ENCODE peak calls at places on chromosomes 11 and 22, in four cellular contexts. Y is fibroblast of the conjunctiva, K is astrocyte of the spinal cord, X is cardiac fibroblast. Z is an unnamed sample.

GRCh38 chr11:125358254-125358840 is 137.7 kb downstream of the FEZ1 start:
- DNase-seq in Y (no peak), K (peak), X (peak), Z (no peak)

GRCh38 chr11:48063424-48063978 is 83.1 kb downstream of the PTPRJ start:
- DNase-seq in Y (peak), K (peak), X (peak), Z (no peak)

GRCh38 chr11:94169516-94169915 is 40.9 kb downstream of the PANX1 start:
- DNase-seq in Y (no peak), K (no peak), X (no peak), Z (no peak)

GRCh38 chr11:1920909-1921575 is 1.5 kb downstream of the TNNT3 start:
- DNase-seq in Y (no peak), K (no peak), X (no peak), Z (no peak)

GRCh38 chr11:102158151-102158734 is 48.0 kb downstream of the YAP1 start:
- DNase-seq in Y (no peak), K (no peak), X (no peak), Z (no peak)

GRCh38 chr11:130408401-130408890 is 20.0 kb downstream of the ADAMTS8 start:
- DNase-seq in Y (no peak), K (no peak), X (no peak), Z (no peak)

GRCh38 chr11:39365809-39366436 is 2093.5 kb downstream of the LRRC4C start:
- DNase-seq in Y (no peak), K (peak), X (peak), Z (peak)

GRCh38 chr11:92253945-92254344 is 29.3 kb downstream of the FAT3 start:
- DNase-seq in Y (peak), K (peak), X (no peak), Z (peak)

GRCh38 chr11:59186130-59186594 is 14.2 kb downstream of the DTX4 start:
- DNase-seq in Y (no peak), K (no peak), X (peak), Z (peak)

GRCh38 chr11:104609297-104609696 is 289.0 kb downstream of the CASP12 start:
- DNase-seq in Y (peak), K (peak), X (peak), Z (peak)

GRCh38 chr11:118206612-118207031 is 18.2 kb downstream of the JAML start:
- DNase-seq in Y (no peak), K (no peak), X (no peak), Z (no peak)

GRCh38 chr11:78714539-78714938 is 139.9 kb upstream of the NARS2 start:
- DNase-seq in Y (no peak), K (no peak), X (no peak), Z (no peak)

GRCh38 chr11:30377347-30377746 is 54.4 kb downstream of the ARL14EP start:
- DNase-seq in Y (no peak), K (no peak), X (no peak), Z (no peak)

GRCh38 chr22:19900707-19901436 is 40.7 kb upstream of the COMT start:
- DNase-seq in Y (no peak), K (no peak), X (no peak), Z (no peak)

Z was measured in A673.